ENCODE peak calls at places on chromosome 6, in four cellular contexts. V, G, R and E are unnamed samples.
A peak's percentile ranks its signal among the peaks of the same experiment; 100 is the strongest.

GRCh38 chr6:138600726-138601125 is 101.4 kb upstream of the NHSL1 start:
- DNase-seq in V (no peak), G (no peak), R (no peak), E (no peak)

GRCh38 chr6:136095961-136096360 is 154.2 kb downstream of the MTFR2 start:
- DNase-seq in V (no peak), G (no peak), R (no peak), E (no peak)

GRCh38 chr6:150813319-150813992 is 52.0 kb upstream of the MTHFD1L start:
- DNase-seq in V (no peak), G (peak; percentile 5), R (no peak), E (no peak)

GRCh38 chr6:79385333-79385732 is 150.9 kb upstream of the HMGN3 start:
- DNase-seq in V (no peak), G (no peak), R (no peak), E (no peak)

GRCh38 chr6:105803439-105803838 is 282.7 kb upstream of the PRDM1 start:
- DNase-seq in V (no peak), G (no peak), R (no peak), E (no peak)

GRCh38 chr6:129671442-129672344 is 38.3 kb downstream of the ARHGAP18 start:
- DNase-seq in V (peak; percentile 49), G (no peak), R (no peak), E (no peak)

GRCh38 chr6:96116674-96117073 is 100.9 kb downstream of the FUT9 start:
- DNase-seq in V (no peak), G (no peak), R (no peak), E (no peak)

GRCh38 chr6:139219746-139220145 is 72.1 kb downstream of the TXLNB start:
- DNase-seq in V (no peak), G (no peak), R (no peak), E (no peak)

GRCh38 chr6:154276810-154277577 is 79.6 kb downstream of the IPCEF1 start:
- DNase-seq in V (no peak), G (peak; percentile 22), R (peak; percentile 53), E (no peak)

GRCh38 chr6:80029442-80029841 is 25.0 kb downstream of the TTK start:
- DNase-seq in V (no peak), G (no peak), R (no peak), E (no peak)

GRCh38 chr6:43990627-43991619 is 136.3 kb downstream of the MRPL14 start:
- DNase-seq in V (peak; percentile 29), G (peak; percentile 40), R (peak; percentile 83), E (no peak)

GRCh38 chr6:37033255-37033654 is 27.8 kb downstream of the FGD2 start:
- DNase-seq in V (no peak), G (no peak), R (no peak), E (no peak)

GRCh38 chr6:130282234-130282995 is 59.7 kb upstream of the SAMD3 start:
- DNase-seq in V (no peak), G (no peak), R (peak; percentile 1), E (no peak)

GRCh38 chr6:16049178-16049577 is 79.7 kb upstream of the MYLIP start:
- DNase-seq in V (no peak), G (no peak), R (no peak), E (no peak)

GRCh38 chr6:20354366-20354765 is 47.3 kb upstream of the E2F3 start:
- DNase-seq in V (no peak), G (no peak), R (no peak), E (no peak)

GRCh38 chr6:126063512-126064146 is 77.3 kb downstream of the TRMT11 start:
- DNase-seq in V (no peak), G (peak; percentile 25), R (no peak), E (no peak)

GRCh38 chr6:161434921-161435411 is 161.1 kb upstream of the AGPAT4 start:
- DNase-seq in V (no peak), G (peak; percentile 66), R (no peak), E (no peak)

GRCh38 chr6:42306439-42307140 is 88.9 kb upstream of the MRPS10 start:
- DNase-seq in V (no peak), G (no peak), R (no peak), E (no peak)

GRCh38 chr6:5089821-5090449 is 4.8 kb downstream of the PPP1R3G start:
- DNase-seq in V (no peak), G (no peak), R (no peak), E (no peak)

GRCh38 chr6:157606516-157606915 is 216.5 kb upstream of the SNX9 start:
- DNase-seq in V (no peak), G (no peak), R (no peak), E (no peak)

GRCh38 chr6:159061146-159061545 is 16.4 kb upstream of the TAGAP start:
- DNase-seq in V (no peak), G (no peak), R (no peak), E (no peak)

GRCh38 chr6:30344868-30345671 is at the start of gene RPP21:
- DNase-seq in V (peak; percentile 91), G (peak; percentile 80), R (peak; percentile 97), E (peak; percentile 90)

GRCh38 chr6:13952101-13952500 is 27.3 kb downstream of the RNF182 start:
- DNase-seq in V (no peak), G (no peak), R (no peak), E (no peak)

DNA sequence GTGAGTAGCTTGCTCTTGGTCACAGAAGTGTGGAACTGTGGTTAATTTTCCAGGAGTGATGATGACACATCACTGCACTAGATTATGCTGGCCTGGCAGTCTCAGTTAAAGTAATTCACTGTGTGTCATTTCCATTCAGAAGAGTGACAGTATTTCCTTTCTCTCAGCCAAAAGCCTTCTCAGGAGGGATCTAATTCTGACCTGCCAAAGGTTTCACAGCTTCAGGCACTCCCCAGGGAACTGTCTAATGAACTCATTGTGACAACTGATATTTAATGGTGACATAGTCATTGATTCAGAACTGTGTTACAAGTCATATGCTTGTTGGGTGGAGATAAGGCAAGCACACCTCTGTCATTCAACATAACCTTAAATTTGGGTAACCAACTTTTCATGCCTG is 517.4 kb downstream of the TBC1D32 start:
- DNase-seq in V (no peak), G (no peak), R (no peak), E (no peak)
- TF ChIP-seq EP300 in V (no peak), G (no peak), R (no peak), E (no peak)

DNA sequence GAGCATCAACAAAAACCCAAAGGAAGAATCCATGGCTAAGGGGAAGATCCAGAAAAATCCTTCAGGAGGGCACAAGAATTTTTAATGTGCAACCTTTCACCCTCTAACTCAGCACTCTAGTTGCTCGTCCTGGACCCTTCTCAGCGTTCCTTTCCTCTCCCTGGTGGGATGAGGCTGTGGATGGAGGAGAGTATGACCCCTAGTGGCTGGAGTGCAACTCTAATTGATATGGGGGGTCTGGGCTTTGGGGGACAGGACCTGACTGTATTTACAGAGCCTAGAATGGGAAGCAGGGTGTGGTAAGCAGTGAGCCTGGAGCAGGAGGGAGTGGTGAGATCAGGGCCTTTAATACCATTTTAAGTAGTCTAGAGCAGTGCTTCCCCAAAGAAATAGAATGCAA is 83.9 kb upstream of the CEP85L start:
- DNase-seq in V (no peak), G (no peak), R (peak; percentile 54), E (no peak)
- TF ChIP-seq CTCF in V (no peak), G (no peak), R (peak; percentile 43), E (no peak)

DNA sequence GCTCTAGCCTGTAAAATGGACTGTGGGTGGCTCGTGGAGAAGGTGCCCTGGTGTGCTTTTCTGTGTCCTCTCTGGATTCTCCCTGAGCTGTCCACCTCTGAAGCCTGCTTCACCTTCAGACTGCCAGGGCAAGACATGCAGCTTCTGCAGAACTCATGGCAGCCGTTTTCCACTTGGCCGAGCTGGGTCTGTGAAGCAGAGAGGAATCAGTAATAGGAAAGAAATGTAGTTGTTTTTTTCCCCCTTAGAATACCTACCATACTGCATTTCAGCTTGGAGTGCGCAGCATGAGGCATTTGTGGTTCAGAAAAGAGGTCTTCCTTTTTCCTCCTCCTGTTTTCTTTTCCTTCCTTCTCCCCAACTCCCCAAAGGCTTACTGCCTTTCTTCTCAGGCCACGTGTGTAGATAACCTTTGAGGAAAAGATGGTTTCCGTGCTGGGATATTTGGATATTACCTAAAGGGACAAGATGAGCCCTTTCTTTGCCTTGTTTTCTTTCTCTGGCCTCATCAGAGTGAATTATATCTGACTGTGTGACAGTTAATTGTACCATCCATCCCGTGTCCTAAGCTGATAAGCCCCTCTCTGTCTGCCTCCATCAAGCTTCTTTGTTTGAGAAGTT is 39.4 kb downstream of the RREB1 start:
- DNase-seq in V (no peak), G (no peak), R (no peak), E (no peak)
- H3K4me1 ChIP-seq in V (peaks cover 44% of the 10 kb centered on the region), G (peaks cover 81% of the 10 kb centered on the region), R (peaks cover 2% of the 10 kb centered on the region), E (peaks cover 97% of the 10 kb centered on the region)

DNA sequence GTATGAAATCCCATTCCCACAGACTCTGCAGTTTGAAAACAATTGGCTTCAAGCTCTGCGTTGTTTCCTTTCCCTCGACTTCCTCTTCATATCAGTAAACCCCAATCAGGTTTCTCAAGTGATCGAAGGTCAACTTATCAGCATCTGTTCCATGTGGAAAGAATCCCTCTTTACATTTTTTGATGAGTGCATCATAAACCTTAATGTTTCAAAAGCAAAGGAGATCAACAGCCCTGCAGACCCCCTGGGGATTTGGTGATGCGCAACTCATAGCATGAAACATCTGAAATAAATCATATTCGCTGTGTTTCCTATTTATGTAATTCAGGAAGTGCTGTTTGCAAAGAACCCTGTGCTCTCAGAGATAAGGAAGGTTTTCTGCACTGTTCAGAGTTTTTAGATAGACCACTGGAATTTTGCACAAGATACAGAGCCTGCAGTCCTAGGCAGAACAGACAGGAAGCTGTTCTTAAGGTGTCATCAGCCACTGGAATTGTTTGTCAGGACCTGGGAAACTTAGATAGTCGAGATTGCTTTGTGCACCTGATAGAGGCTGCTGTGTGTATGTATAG is 216.0 kb downstream of the HIVEP2 start:
- DNase-seq in V (no peak), G (no peak), R (peak; percentile 49), E (no peak)
- TF ChIP-seq EP300 in V (no peak), G (no peak), R (peak; percentile 58), E (no peak)

DNA sequence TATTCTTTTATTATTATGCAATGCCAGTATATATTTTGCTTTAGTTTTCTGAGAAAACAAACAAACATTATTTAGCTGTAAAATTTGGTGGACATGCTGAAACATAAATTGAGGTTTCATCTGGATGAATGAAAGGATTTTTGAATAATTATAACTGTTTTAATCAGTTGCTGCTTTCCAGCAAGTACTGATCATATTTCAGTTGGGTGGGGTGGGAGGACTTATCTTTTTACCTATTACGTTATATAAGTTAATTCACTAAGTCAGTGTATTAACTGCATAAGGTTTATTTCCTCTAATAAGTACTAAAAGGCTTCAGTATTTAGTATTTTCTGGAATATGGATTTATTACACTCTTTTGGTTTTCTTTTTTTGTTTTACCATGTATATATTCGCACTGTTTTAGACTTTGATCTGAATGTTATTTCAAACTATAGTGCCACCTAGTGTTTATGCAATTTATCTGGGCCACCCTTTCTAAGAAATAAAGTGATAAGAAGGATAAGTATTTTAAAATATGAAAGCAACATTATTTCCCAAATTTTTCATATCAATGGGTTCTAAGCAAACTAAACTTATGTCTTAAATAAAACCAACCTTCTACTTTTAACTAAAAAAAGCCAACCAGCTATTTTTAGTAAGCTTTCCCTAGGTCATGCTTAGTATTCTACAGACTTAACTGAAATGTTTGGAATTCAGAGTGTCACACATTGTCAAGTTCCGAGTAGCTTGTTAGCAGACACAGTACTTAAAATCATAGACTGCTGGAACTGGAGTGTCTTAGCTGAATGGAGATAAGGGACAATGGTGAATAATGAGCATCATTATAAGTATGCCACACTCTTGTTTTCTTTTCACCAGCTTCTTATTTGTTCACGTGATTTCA is 105.4 kb upstream of the MCHR2 start:
- DNase-seq in V (no peak), G (peak; percentile 20), R (peak; percentile 4), E (no peak)
- TF ChIP-seq CTCF in V (peak; percentile 39), G (peak; percentile 57), R (peak; percentile 81), E (no peak)